ENCODE peak calls at places on chromosome 3, in seven cellular contexts. One of them, this sample, is unnamed.
A peak's percentile ranks its signal among the peaks of the same experiment; 100 is the strongest.

GRCh38 chr3:141796436-141797166 is 33.4 kb downstream of the GRK7 start:
- DNase-seq in HCT116: no peak
- DNase-seq in CD4-positive, alpha-beta memory T cell: peak; percentile 62
- DNase-seq in ovary: no peak
- DNase-seq in tibial artery: no peak
- DNase-seq in CD8-positive, alpha-beta T cell: peak; percentile 68
- DNase-seq in substantia nigra: no peak
- DNase-seq in this sample: peak; percentile 46

GRCh38 chr3:152998554-152998953 is 163.5 kb upstream of the RAP2B start:
- DNase-seq in HCT116: no peak
- DNase-seq in ovary: no peak
- DNase-seq in CD4-positive, alpha-beta memory T cell: no peak
- DNase-seq in CD8-positive, alpha-beta T cell: no peak
- DNase-seq in substantia nigra: no peak
- DNase-seq in tibial artery: no peak
- DNase-seq in this sample: no peak

GRCh38 chr3:143769663-143770062 is 78.6 kb downstream of the SLC9A9 start:
- DNase-seq in HCT116: no peak
- DNase-seq in CD8-positive, alpha-beta T cell: no peak
- DNase-seq in CD4-positive, alpha-beta memory T cell: no peak
- DNase-seq in tibial artery: no peak
- DNase-seq in ovary: no peak
- DNase-seq in substantia nigra: no peak
- DNase-seq in this sample: no peak

GRCh38 chr3:50605901-50606326 is 5.7 kb downstream of the CISH start:
- DNase-seq in CD8-positive, alpha-beta T cell: no peak
- DNase-seq in tibial artery: no peak
- DNase-seq in substantia nigra: no peak
- DNase-seq in HCT116: no peak
- DNase-seq in ovary: no peak
- DNase-seq in CD4-positive, alpha-beta memory T cell: no peak
- DNase-seq in this sample: peak; percentile 66

GRCh38 chr3:129736070-129736469 is 129.6 kb upstream of the PLXND1 start:
- DNase-seq in ovary: no peak
- DNase-seq in HCT116: no peak
- DNase-seq in CD4-positive, alpha-beta memory T cell: no peak
- DNase-seq in tibial artery: no peak
- DNase-seq in substantia nigra: no peak
- DNase-seq in CD8-positive, alpha-beta T cell: no peak
- DNase-seq in this sample: no peak

GRCh38 chr3:44509985-44510360 is 32.5 kb upstream of the ZNF445 start:
- DNase-seq in tibial artery: no peak
- DNase-seq in ovary: no peak
- DNase-seq in CD4-positive, alpha-beta memory T cell: no peak
- DNase-seq in HCT116: no peak
- DNase-seq in substantia nigra: no peak
- DNase-seq in CD8-positive, alpha-beta T cell: peak; percentile 11
- DNase-seq in this sample: no peak

GRCh38 chr3:14174483-14174882 is 3.9 kb downstream of the XPC start:
- DNase-seq in CD4-positive, alpha-beta memory T cell: no peak
- DNase-seq in substantia nigra: no peak
- DNase-seq in tibial artery: no peak
- DNase-seq in CD8-positive, alpha-beta T cell: no peak
- DNase-seq in HCT116: no peak
- DNase-seq in ovary: no peak
- DNase-seq in this sample: no peak

GRCh38 chr3:169110633-169111032 is 552.9 kb downstream of the MECOM start:
- DNase-seq in CD4-positive, alpha-beta memory T cell: no peak
- DNase-seq in substantia nigra: no peak
- DNase-seq in CD8-positive, alpha-beta T cell: no peak
- DNase-seq in ovary: no peak
- DNase-seq in tibial artery: no peak
- DNase-seq in HCT116: no peak
- DNase-seq in this sample: no peak

GRCh38 chr3:134476977-134477376 is 8.8 kb downstream of the ANAPC13 start:
- DNase-seq in HCT116: no peak
- DNase-seq in substantia nigra: no peak
- DNase-seq in ovary: no peak
- DNase-seq in tibial artery: no peak
- DNase-seq in CD4-positive, alpha-beta memory T cell: no peak
- DNase-seq in CD8-positive, alpha-beta T cell: no peak
- DNase-seq in this sample: no peak

GRCh38 chr3:86949850-86950249 is 41.1 kb downstream of the VGLL3 start:
- DNase-seq in CD8-positive, alpha-beta T cell: no peak
- DNase-seq in ovary: no peak
- DNase-seq in HCT116: no peak
- DNase-seq in CD4-positive, alpha-beta memory T cell: no peak
- DNase-seq in substantia nigra: no peak
- DNase-seq in tibial artery: no peak
- DNase-seq in this sample: no peak

GRCh38 chr3:29644956-29645661 is 364.2 kb downstream of the RBMS3 start:
- DNase-seq in HCT116: no peak
- DNase-seq in CD8-positive, alpha-beta T cell: no peak
- DNase-seq in ovary: no peak
- DNase-seq in substantia nigra: no peak
- DNase-seq in CD4-positive, alpha-beta memory T cell: no peak
- DNase-seq in tibial artery: no peak
- DNase-seq in this sample: no peak

GRCh38 chr3:50534721-50535330 is 31.4 kb upstream of the CACNA2D2 start:
- DNase-seq in ovary: no peak
- DNase-seq in CD4-positive, alpha-beta memory T cell: no peak
- DNase-seq in substantia nigra: no peak
- DNase-seq in tibial artery: no peak
- DNase-seq in HCT116: no peak
- DNase-seq in CD8-positive, alpha-beta T cell: no peak
- DNase-seq in this sample: no peak

GRCh38 chr3:162437480-162437879 is 940.9 kb downstream of the OTOL1 start:
- DNase-seq in HCT116: no peak
- DNase-seq in CD8-positive, alpha-beta T cell: no peak
- DNase-seq in substantia nigra: no peak
- DNase-seq in CD4-positive, alpha-beta memory T cell: no peak
- DNase-seq in tibial artery: no peak
- DNase-seq in ovary: no peak
- DNase-seq in this sample: no peak

GRCh38 chr3:16332904-16333426 is 68.0 kb downstream of the OXNAD1 start:
- DNase-seq in CD4-positive, alpha-beta memory T cell: no peak
- DNase-seq in ovary: no peak
- DNase-seq in CD8-positive, alpha-beta T cell: no peak
- DNase-seq in tibial artery: no peak
- DNase-seq in substantia nigra: no peak
- DNase-seq in HCT116: no peak
- DNase-seq in this sample: no peak

GRCh38 chr3:27209595-27210264 is 159.5 kb downstream of the NEK10 start:
- DNase-seq in ovary: no peak
- DNase-seq in CD4-positive, alpha-beta memory T cell: no peak
- DNase-seq in CD8-positive, alpha-beta T cell: no peak
- DNase-seq in HCT116: no peak
- DNase-seq in tibial artery: no peak
- DNase-seq in substantia nigra: no peak
- DNase-seq in this sample: no peak

GRCh38 chr3:79085166-79085565 is 682.6 kb downstream of the ROBO1 start:
- DNase-seq in HCT116: no peak
- DNase-seq in ovary: no peak
- DNase-seq in substantia nigra: no peak
- DNase-seq in CD4-positive, alpha-beta memory T cell: no peak
- DNase-seq in tibial artery: no peak
- DNase-seq in CD8-positive, alpha-beta T cell: no peak
- DNase-seq in this sample: no peak

GRCh38 chr3:143170676-143171075 is 51.1 kb downstream of the CHST2 start:
- DNase-seq in substantia nigra: no peak
- DNase-seq in tibial artery: no peak
- DNase-seq in CD8-positive, alpha-beta T cell: no peak
- DNase-seq in CD4-positive, alpha-beta memory T cell: no peak
- DNase-seq in HCT116: no peak
- DNase-seq in ovary: no peak
- DNase-seq in this sample: no peak

DNA sequence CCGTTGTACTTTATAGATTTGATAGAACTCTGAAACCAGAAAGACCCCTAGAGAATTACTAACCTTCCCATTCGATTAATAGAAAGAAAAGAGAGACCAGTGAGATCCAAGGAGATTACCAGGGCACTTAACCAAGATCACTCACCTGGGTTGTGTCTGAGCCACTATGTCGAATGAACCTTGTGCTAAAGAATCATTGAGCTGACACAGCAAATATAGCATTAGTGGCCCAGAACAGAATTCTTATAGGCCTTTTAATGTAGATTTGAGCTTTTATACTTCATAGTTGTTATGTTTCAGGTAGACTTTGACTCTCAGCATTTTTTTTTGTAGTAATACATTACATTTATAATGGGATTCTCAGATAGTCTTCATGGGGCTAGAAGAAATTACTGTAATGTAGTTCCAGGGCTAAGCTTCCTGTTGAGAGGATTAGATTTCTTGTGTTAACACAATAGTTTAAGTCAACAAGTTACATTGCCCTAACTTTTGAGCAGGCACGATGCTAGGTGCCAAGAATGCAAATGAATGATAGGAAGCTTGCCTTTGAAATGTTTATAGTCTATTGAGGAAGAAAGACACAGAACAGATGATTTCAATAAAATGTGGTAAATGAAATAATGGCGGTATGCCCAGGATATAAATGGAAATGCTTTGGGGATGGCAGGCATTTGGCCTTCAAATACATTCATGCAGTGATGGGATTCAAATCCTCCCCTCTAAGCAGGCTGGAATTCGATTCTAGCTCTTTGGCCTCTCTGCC is 24.4 kb upstream of the ABHD10 start:
- DNase-seq in HCT116: no peak
- DNase-seq in CD4-positive, alpha-beta memory T cell: no peak
- DNase-seq in substantia nigra: no peak
- DNase-seq in ovary: no peak
- DNase-seq in CD8-positive, alpha-beta T cell: no peak
- DNase-seq in tibial artery: no peak
- DNase-seq in this sample: no peak
- H3K27ac ChIP-seq in HCT116: peak overlapping the region; percentile 19
- H3K27ac ChIP-seq in CD4-positive, alpha-beta memory T cell: no peak overlapping the region
- H3K27ac ChIP-seq in substantia nigra: no peak overlapping the region
- H3K27ac ChIP-seq in ovary: no peak overlapping the region
- H3K27ac ChIP-seq in CD8-positive, alpha-beta T cell: no peak overlapping the region
- H3K27ac ChIP-seq in tibial artery: no peak overlapping the region
- H3K27ac ChIP-seq in this sample: no peak overlapping the region

GRCh38 chr3:4302747-4303146 is 422 bp upstream of the SETMAR start:
- DNase-seq in CD4-positive, alpha-beta memory T cell: no peak
- DNase-seq in HCT116: no peak
- DNase-seq in substantia nigra: no peak
- DNase-seq in ovary: peak; percentile 56
- DNase-seq in CD8-positive, alpha-beta T cell: no peak
- DNase-seq in tibial artery: no peak
- DNase-seq in this sample: no peak
- H3K27ac ChIP-seq in CD4-positive, alpha-beta memory T cell: peak overlapping the region; percentile 87
- H3K27ac ChIP-seq in HCT116: peak overlapping the region; percentile 88
- H3K27ac ChIP-seq in substantia nigra: peak overlapping the region; percentile 88
- H3K27ac ChIP-seq in ovary: no peak overlapping the region
- H3K27ac ChIP-seq in CD8-positive, alpha-beta T cell: no peak overlapping the region
- H3K27ac ChIP-seq in tibial artery: peak overlapping the region; percentile 92
- H3K27ac ChIP-seq in this sample: peak overlapping the region; percentile 90

GRCh38 chr3:194404365-194405140 is 5.5 kb upstream of the GP5 start:
- DNase-seq in CD8-positive, alpha-beta T cell: peak; percentile 37
- DNase-seq in HCT116: peak; percentile 49
- DNase-seq in ovary: no peak
- DNase-seq in tibial artery: no peak
- DNase-seq in CD4-positive, alpha-beta memory T cell: peak; percentile 59
- DNase-seq in substantia nigra: no peak
- DNase-seq in this sample: no peak

GRCh38 chr3:194407423-194407822 is 8.4 kb upstream of the GP5 start:
- DNase-seq in CD4-positive, alpha-beta memory T cell: no peak
- DNase-seq in substantia nigra: no peak
- DNase-seq in CD8-positive, alpha-beta T cell: no peak
- DNase-seq in ovary: no peak
- DNase-seq in HCT116: no peak
- DNase-seq in tibial artery: no peak
- DNase-seq in this sample: no peak

GRCh38 chr3:194401815-194402461 is 2.9 kb upstream of the GP5 start:
- DNase-seq in tibial artery: peak; percentile 37
- DNase-seq in HCT116: no peak
- DNase-seq in CD4-positive, alpha-beta memory T cell: no peak
- DNase-seq in substantia nigra: no peak
- DNase-seq in ovary: no peak
- DNase-seq in CD8-positive, alpha-beta T cell: no peak
- DNase-seq in this sample: no peak

GRCh38 chr3:194401346-194401745 is 2.3 kb upstream of the GP5 start:
- DNase-seq in CD4-positive, alpha-beta memory T cell: no peak
- DNase-seq in ovary: no peak
- DNase-seq in CD8-positive, alpha-beta T cell: no peak
- DNase-seq in substantia nigra: no peak
- DNase-seq in HCT116: no peak
- DNase-seq in tibial artery: peak; percentile 44
- DNase-seq in this sample: no peak

GRCh38 chr3:194405756-194406155 is 6.7 kb upstream of the GP5 start:
- DNase-seq in tibial artery: no peak
- DNase-seq in CD4-positive, alpha-beta memory T cell: no peak
- DNase-seq in CD8-positive, alpha-beta T cell: no peak
- DNase-seq in substantia nigra: no peak
- DNase-seq in ovary: no peak
- DNase-seq in HCT116: no peak
- DNase-seq in this sample: no peak
- H3K27ac ChIP-seq in tibial artery: no peak overlapping the region
- H3K27ac ChIP-seq in CD4-positive, alpha-beta memory T cell: no peak overlapping the region
- H3K27ac ChIP-seq in CD8-positive, alpha-beta T cell: no peak overlapping the region
- H3K27ac ChIP-seq in substantia nigra: no peak overlapping the region
- H3K27ac ChIP-seq in ovary: no peak overlapping the region
- H3K27ac ChIP-seq in HCT116: no peak overlapping the region
- H3K27ac ChIP-seq in this sample: no peak overlapping the region

GRCh38 chr3:193977622-193978021 is 158.3 kb upstream of the HES1 start:
- DNase-seq in tibial artery: no peak
- DNase-seq in ovary: no peak
- DNase-seq in CD4-positive, alpha-beta memory T cell: no peak
- DNase-seq in substantia nigra: no peak
- DNase-seq in CD8-positive, alpha-beta T cell: no peak
- DNase-seq in HCT116: no peak
- DNase-seq in this sample: peak; percentile 55

GRCh38 chr3:193980326-193980725 is 155.6 kb upstream of the HES1 start:
- DNase-seq in HCT116: no peak
- DNase-seq in tibial artery: no peak
- DNase-seq in substantia nigra: no peak
- DNase-seq in ovary: no peak
- DNase-seq in CD8-positive, alpha-beta T cell: no peak
- DNase-seq in CD4-positive, alpha-beta memory T cell: no peak
- DNase-seq in this sample: no peak

GRCh38 chr3:193980905-193981304 is 155.0 kb upstream of the HES1 start:
- DNase-seq in tibial artery: no peak
- DNase-seq in ovary: no peak
- DNase-seq in CD4-positive, alpha-beta memory T cell: no peak
- DNase-seq in substantia nigra: no peak
- DNase-seq in HCT116: no peak
- DNase-seq in CD8-positive, alpha-beta T cell: no peak
- DNase-seq in this sample: no peak

GRCh38 chr3:193978446-193978845 is 157.5 kb upstream of the HES1 start:
- DNase-seq in tibial artery: no peak
- DNase-seq in HCT116: no peak
- DNase-seq in substantia nigra: no peak
- DNase-seq in CD4-positive, alpha-beta memory T cell: no peak
- DNase-seq in ovary: no peak
- DNase-seq in CD8-positive, alpha-beta T cell: no peak
- DNase-seq in this sample: no peak

DNA sequence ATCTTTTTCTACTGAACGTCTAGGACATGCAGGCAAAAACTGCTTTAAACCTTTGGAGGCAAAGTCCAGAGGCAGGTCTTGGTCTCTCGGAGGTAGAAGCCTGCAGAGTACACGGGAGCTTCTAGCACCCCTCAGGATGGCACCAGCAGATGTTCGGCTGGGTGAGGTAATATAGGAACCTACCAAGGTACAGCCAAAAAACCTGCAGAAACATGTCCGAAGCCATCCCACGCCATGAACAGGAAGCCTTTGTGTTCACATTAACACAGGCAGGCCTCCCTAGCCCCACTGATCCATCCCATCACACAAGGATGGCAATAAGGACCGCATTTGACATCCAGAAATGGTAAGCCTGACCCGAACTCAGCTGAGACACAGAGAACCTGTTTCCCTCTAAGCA is 157.9 kb upstream of the HES1 start:
- DNase-seq in CD8-positive, alpha-beta T cell: no peak
- DNase-seq in tibial artery: no peak
- DNase-seq in substantia nigra: no peak
- DNase-seq in CD4-positive, alpha-beta memory T cell: no peak
- DNase-seq in ovary: no peak
- DNase-seq in HCT116: no peak
- DNase-seq in this sample: no peak
- H3K27ac ChIP-seq in CD8-positive, alpha-beta T cell: no peak overlapping the region
- H3K27ac ChIP-seq in tibial artery: no peak overlapping the region
- H3K27ac ChIP-seq in substantia nigra: no peak overlapping the region
- H3K27ac ChIP-seq in CD4-positive, alpha-beta memory T cell: no peak overlapping the region
- H3K27ac ChIP-seq in ovary: no peak overlapping the region
- H3K27ac ChIP-seq in HCT116: no peak overlapping the region
- H3K27ac ChIP-seq in this sample: no peak overlapping the region